ENCODE peak calls at places on chromosomes 2 and 18, in eight cellular contexts. T is body of pancreas, Q is SK-N-SH, H is cardiac muscle cell, I is adrenal gland, Y is HCT116, M is breast epithelium, G is PC-9. J is an unnamed sample.

GRCh38 chr2:6423944-6424343 is 441.8 kb downstream of the CMPK2 start:
- DNase-seq in T (no peak), Q (no peak), H (no peak), I (no peak), Y (no peak), M (no peak), G (no peak), J (no peak)

GRCh38 chr2:242029422-242030225 is 160.1 kb downstream of the RTP5 start:
- DNase-seq in T (no peak), Q (no peak), H (no peak), I (peak; percentile 12), Y (no peak), M (peak; percentile 43), G (no peak), J (peak; percentile 24)

GRCh38 chr18:24499814-24500601 is 39.6 kb downstream of the HRH4 start:
- DNase-seq in T (no peak), Q (no peak), H (no peak), I (no peak), Y (no peak), M (no peak), G (no peak), J (no peak)

GRCh38 chr18:32201936-32202335 is 12.1 kb downstream of the MEP1B start:
- DNase-seq in T (no peak), Q (no peak), H (no peak), I (no peak), Y (no peak), M (no peak), G (no peak), J (no peak)

GRCh38 chr2:216807861-216808272 is 52.0 kb downstream of the TNP1 start:
- DNase-seq in T (no peak), Q (no peak), H (no peak), I (no peak), Y (no peak), M (no peak), G (no peak), J (no peak)

GRCh38 chr2:140643761-140644187 is 1487.0 kb downstream of the LRP1B start:
- DNase-seq in T (peak; percentile 14), Q (no peak), H (no peak), I (no peak), Y (no peak), M (no peak), G (peak; percentile 37), J (no peak)

GRCh38 chr2:173599821-173600354 is 245.2 kb downstream of the CDCA7 start:
- DNase-seq in T (no peak), Q (no peak), H (no peak), I (no peak), Y (no peak), M (no peak), G (no peak), J (no peak)

GRCh38 chr2:54000524-54000923 is 29.7 kb upstream of the PSME4 start:
- DNase-seq in T (no peak), Q (no peak), H (no peak), I (no peak), Y (no peak), M (no peak), G (no peak), J (no peak)

GRCh38 chr2:46846454-46846990 is 69.1 kb downstream of the MCFD2 start:
- DNase-seq in T (no peak), Q (no peak), H (no peak), I (no peak), Y (no peak), M (no peak), G (no peak), J (no peak)

GRCh38 chr2:69032336-69032735 is 19.4 kb downstream of the ANTXR1 start:
- DNase-seq in T (no peak), Q (no peak), H (no peak), I (no peak), Y (no peak), M (no peak), G (no peak), J (no peak)

GRCh38 chr18:55998071-55998522 is 410.1 kb upstream of the TCF4 start:
- DNase-seq in T (peak; percentile 47), Q (peak; percentile 51), H (peak; percentile 19), I (no peak), Y (no peak), M (no peak), G (peak; percentile 76), J (no peak)

DNA sequence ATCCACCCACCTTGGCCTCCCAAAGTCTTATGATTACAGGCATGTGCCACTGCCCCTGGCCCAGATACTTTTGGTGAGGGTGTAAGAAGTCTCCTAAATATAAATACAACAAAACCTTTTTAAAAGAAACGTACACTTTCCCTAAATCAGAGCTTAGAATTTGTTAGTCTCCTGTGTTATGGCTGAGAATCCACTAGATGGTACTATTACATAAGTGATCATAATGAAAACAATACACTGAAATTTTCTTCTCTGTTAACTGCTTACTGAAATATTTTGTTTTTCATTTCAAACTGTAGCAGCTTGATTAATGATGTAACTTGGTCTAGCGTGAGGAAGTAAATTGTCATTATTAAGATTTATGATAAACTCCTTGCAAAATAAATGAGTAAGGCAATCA is 74.8 kb upstream of the FAM98A start:
- DNase-seq in T (no peak), Q (peak; percentile 24), H (no peak), I (no peak), Y (peak; percentile 13), M (no peak), G (no peak), J (no peak)
- TF ChIP-seq CTCF in T (peak; percentile 41), Q (peak; percentile 67), H (no peak), I (no peak), Y (peak; percentile 60), M (no peak), G (peak; percentile 53), J (no peak)

GRCh38 chr2:74102516-74102915 is 45.2 kb downstream of the BOLA3 start:
- DNase-seq in T (no peak), Q (no peak), H (no peak), I (no peak), Y (no peak), M (no peak), G (no peak), J (no peak)

GRCh38 chr2:74107071-74107470 is 40.6 kb downstream of the BOLA3 start:
- DNase-seq in T (no peak), Q (no peak), H (no peak), I (no peak), Y (no peak), M (no peak), G (no peak), J (no peak)

GRCh38 chr2:74105413-74105812 is 42.3 kb downstream of the BOLA3 start:
- DNase-seq in T (no peak), Q (no peak), H (no peak), I (no peak), Y (no peak), M (no peak), G (no peak), J (no peak)

GRCh38 chr2:74103763-74104162 is 43.9 kb downstream of the BOLA3 start:
- DNase-seq in T (no peak), Q (no peak), H (no peak), I (no peak), Y (no peak), M (no peak), G (no peak), J (no peak)

DNA sequence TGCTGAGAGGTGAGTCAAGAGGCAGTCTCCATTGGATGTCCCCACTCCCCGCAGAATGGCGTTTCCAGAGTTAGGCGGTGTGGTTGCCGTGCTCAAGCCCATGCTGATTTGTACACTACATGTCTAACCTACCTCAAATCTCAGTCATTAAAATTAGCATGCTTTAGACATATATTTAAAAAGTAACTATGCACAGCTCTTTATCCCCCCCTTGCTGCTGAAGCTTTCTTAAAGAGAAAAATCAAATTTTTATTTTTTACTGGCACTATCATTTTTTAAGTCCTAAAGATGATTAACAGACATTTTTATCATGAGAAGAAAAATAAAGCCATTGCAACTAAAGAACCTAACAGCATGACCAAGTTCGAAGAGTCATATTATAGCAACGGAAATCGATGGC is 42.9 kb downstream of the BOLA3 start:
- DNase-seq in T (no peak), Q (no peak), H (no peak), I (no peak), Y (no peak), M (no peak), G (no peak), J (no peak)
- TF ChIP-seq CTCF in T (no peak), Q (peak; percentile 32), H (no peak), I (peak; percentile 16), Y (no peak), M (no peak), G (peak; percentile 30), J (no peak)

DNA sequence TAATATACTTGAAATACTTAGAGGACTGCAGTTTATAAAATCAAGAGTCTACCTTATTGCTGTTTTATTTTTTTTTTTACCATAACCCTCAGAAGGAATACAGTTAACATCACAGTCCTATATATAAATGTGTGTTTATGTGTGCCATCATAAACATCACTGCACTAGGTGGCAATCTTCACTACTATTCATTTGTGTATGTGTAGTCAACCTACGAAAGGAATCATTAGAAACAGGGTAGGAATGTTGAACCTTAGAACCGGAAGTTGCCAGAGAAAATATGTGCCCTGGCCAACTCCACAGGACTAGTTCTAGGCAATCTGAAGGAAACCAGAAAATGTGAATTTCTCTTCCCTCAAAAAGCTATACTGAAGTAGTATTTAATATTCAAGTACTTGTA is 3.4 kb downstream of the GEN1 start:
- DNase-seq in T (no peak), Q (no peak), H (no peak), I (no peak), Y (no peak), M (no peak), G (no peak), J (no peak)
- TF ChIP-seq CTCF in T (no peak), Q (no peak), H (peak; percentile 5), I (no peak), Y (no peak), M (no peak), G (no peak), J (no peak)

GRCh38 chr2:30177440-30177839 is 30.6 kb downstream of the YPEL5 start:
- DNase-seq in T (no peak), Q (no peak), H (no peak), I (no peak), Y (no peak), M (no peak), G (no peak), J (no peak)

GRCh38 chr2:30178618-30179404 is 32.0 kb downstream of the YPEL5 start:
- DNase-seq in T (peak; percentile 44), Q (peak; percentile 23), H (no peak), I (peak; percentile 84), Y (no peak), M (no peak), G (no peak), J (no peak)

GRCh38 chr2:30180230-30180629 is 33.4 kb downstream of the YPEL5 start:
- DNase-seq in T (no peak), Q (no peak), H (no peak), I (no peak), Y (no peak), M (no peak), G (no peak), J (no peak)

GRCh38 chr2:30181176-30181575 is 34.4 kb downstream of the YPEL5 start:
- DNase-seq in T (no peak), Q (no peak), H (no peak), I (no peak), Y (no peak), M (no peak), G (no peak), J (no peak)

GRCh38 chr2:30177861-30178465 is 31.2 kb downstream of the YPEL5 start:
- DNase-seq in T (no peak), Q (no peak), H (no peak), I (no peak), Y (no peak), M (no peak), G (no peak), J (no peak)
- TF ChIP-seq CTCF in T (no peak), Q (no peak), H (no peak), I (no peak), Y (no peak), M (no peak), G (no peak), J (no peak)